ENCODE peak calls at places on chromosomes 1 and 21, in four cellular contexts. L, G, A and Q are unnamed samples.

GRCh38 chr21:16742116-16742515 is 770.7 kb upstream of the CXADR start:
- DNase-seq in G (peak), L (no peak), A (no peak), Q (no peak)

GRCh38 chr1:86155061-86155806 is 1.3 kb downstream of the COL24A1 start:
- DNase-seq in L (no peak), G (no peak), A (peak), Q (no peak)

GRCh38 chr1:178650950-178651461 is 74.0 kb upstream of the RALGPS2 start:
- DNase-seq in A (no peak), G (peak), L (no peak), Q (no peak)

GRCh38 chr1:215076312-215076711 is 6.2 kb upstream of the KCNK2 start:
- DNase-seq in L (no peak), A (no peak), G (no peak), Q (no peak)

GRCh38 chr1:33147275-33147996 is 34.4 kb downstream of the TRIM62 start:
- DNase-seq in A (no peak), G (no peak), L (no peak), Q (no peak)

GRCh38 chr1:59601032-59601431 is 213.7 kb upstream of the HOOK1 start:
- DNase-seq in G (peak), L (no peak), A (no peak), Q (no peak)

GRCh38 chr1:29487291-29487690 is 251.0 kb downstream of the PTPRU start:
- DNase-seq in L (no peak), G (no peak), A (no peak), Q (no peak)

GRCh38 chr1:202551683-202552082 is 158.6 kb downstream of the SYT2 start:
- DNase-seq in A (no peak), L (no peak), G (peak), Q (no peak)

GRCh38 chr1:87024936-87025537 is 110.6 kb downstream of the HS2ST1 start:
- DNase-seq in G (no peak), L (no peak), A (no peak), Q (no peak)

GRCh38 chr1:63787875-63788274 is 14.1 kb downstream of the ROR1 start:
- DNase-seq in A (no peak), L (no peak), G (no peak), Q (peak)

GRCh38 chr1:61641578-61642336 is 83.2 kb downstream of the TM2D1 start:
- DNase-seq in L (peak), G (peak), A (peak), Q (peak)

GRCh38 chr1:22044690-22045420 is 7.7 kb upstream of the CDC42 start:
- DNase-seq in L (no peak), G (no peak), A (no peak), Q (no peak)

GRCh38 chr1:17061486-17062271 is 7.8 kb upstream of the SDHB start:
- DNase-seq in G (no peak), L (no peak), A (no peak), Q (no peak)

GRCh38 chr1:175192630-175193338 is at the start of gene KIAA0040:
- DNase-seq in G (peak), A (peak), L (peak), Q (peak)

GRCh38 chr1:61380561-61380960 is 298.2 kb downstream of the NFIA start:
- DNase-seq in G (no peak), L (no peak), A (no peak), Q (no peak)

GRCh38 chr1:44208216-44208615 is 5.1 kb upstream of the DMAP1 start:
- DNase-seq in A (no peak), G (no peak), L (no peak), Q (no peak)

GRCh38 chr1:197598935-197599334 is 176.3 kb downstream of the DENND1B start:
- DNase-seq in A (no peak), L (no peak), G (no peak), Q (no peak)

GRCh38 chr1:11729498-11730428 is 6.2 kb upstream of the AGTRAP start:
- DNase-seq in G (no peak), A (no peak), L (peak), Q (no peak)

GRCh38 chr21:45010860-45011259 is 63.5 kb upstream of the ADARB1 start:
- DNase-seq in L (no peak), A (peak), G (no peak), Q (no peak)

GRCh38 chr1:245143849-245144248 is 10.9 kb upstream of the KIF26B start:
- DNase-seq in G (no peak), A (no peak), L (no peak), Q (no peak)

GRCh38 chr21:27206368-27206982 is 239.6 kb upstream of the ADAMTS5 start:
- DNase-seq in G (no peak), L (no peak), A (no peak), Q (no peak)

GRCh38 chr1:31700468-31701136 is 3.2 kb downstream of the COL16A1 start:
- DNase-seq in L (no peak), G (no peak), A (no peak), Q (no peak)